ENCODE peak calls at places on chromosomes 6 and 20, in seven cellular contexts. G, Z, D, C, O, P and V are unnamed samples.

GRCh38 chr6:170287371-170287876 is 3.5 kb downstream of the DLL1 start:
- DNase-seq in G (no peak), Z (peak), D (no peak), C (no peak), O (peak), P (no peak), V (no peak)

GRCh38 chr6:157429248-157429647 is 48.3 kb downstream of the ZDHHC14 start:
- DNase-seq in G (no peak), Z (no peak), D (no peak), C (no peak), O (no peak), P (no peak), V (no peak)

GRCh38 chr6:84582997-84583396 is 181.4 kb downstream of the TBX18 start:
- DNase-seq in G (no peak), Z (no peak), D (peak), C (no peak), O (no peak), P (peak), V (no peak)

GRCh38 chr6:84220809-84221409 is 6.5 kb downstream of the CEP162 start:
- DNase-seq in G (no peak), Z (no peak), D (peak), C (no peak), O (no peak), P (peak), V (peak)

GRCh38 chr6:56897789-56898509 is 57.0 kb upstream of the BEND6 start:
- DNase-seq in G (no peak), Z (no peak), D (no peak), C (no peak), O (no peak), P (no peak), V (no peak)

GRCh38 chr6:145139451-145139850 is 595.9 kb downstream of the EPM2A start:
- DNase-seq in G (no peak), Z (peak), D (peak), C (peak), O (no peak), P (no peak), V (no peak)

GRCh38 chr20:55232647-55233046 is 757.3 kb downstream of the DOK5 start:
- DNase-seq in G (no peak), Z (no peak), D (no peak), C (no peak), O (no peak), P (no peak), V (no peak)

GRCh38 chr6:41159415-41160082 is 3.4 kb downstream of the TREM2 start:
- DNase-seq in G (no peak), Z (no peak), D (no peak), C (no peak), O (no peak), P (peak), V (peak)

GRCh38 chr6:35919085-35919826 is 1.6 kb downstream of the SRPK1 start:
- DNase-seq in G (no peak), Z (no peak), D (peak), C (peak), O (no peak), P (peak), V (peak)

GRCh38 chr6:3081965-3082364 is 13.7 kb downstream of the RIPK1 start:
- DNase-seq in G (no peak), Z (no peak), D (no peak), C (no peak), O (no peak), P (no peak), V (no peak)

GRCh38 chr20:50216543-50217206 is 26.0 kb downstream of the CEBPB start:
- DNase-seq in G (peak), Z (no peak), D (no peak), C (no peak), O (no peak), P (no peak), V (no peak)

GRCh38 chr6:134468633-134469032 is 150.7 kb upstream of the SGK1 start:
- DNase-seq in G (no peak), Z (no peak), D (no peak), C (no peak), O (no peak), P (no peak), V (no peak)

GRCh38 chr6:142935553-142936517 is 9.1 kb downstream of the HIVEP2 start:
- DNase-seq in G (no peak), Z (no peak), D (no peak), C (no peak), O (no peak), P (no peak), V (no peak)

GRCh38 chr20:46347831-46348230 is 39.5 kb upstream of the CDH22 start:
- DNase-seq in G (no peak), Z (no peak), D (no peak), C (no peak), O (no peak), P (no peak), V (no peak)

GRCh38 chr20:4225778-4226177 is 210.4 kb upstream of the RNF24 start:
- DNase-seq in G (no peak), Z (no peak), D (peak), C (peak), O (no peak), P (peak), V (peak)

GRCh38 chr6:4394786-4395185 is 259.4 kb upstream of the ECI2 start:
- DNase-seq in G (no peak), Z (no peak), D (no peak), C (peak), O (no peak), P (no peak), V (no peak)

GRCh38 chr6:99016355-99016754 is 68.6 kb upstream of the FBXL4 start:
- DNase-seq in G (no peak), Z (no peak), D (peak), C (no peak), O (no peak), P (no peak), V (peak)

GRCh38 chr6:74891358-74891811 is 314.5 kb downstream of the COL12A1 start:
- DNase-seq in G (no peak), Z (no peak), D (peak), C (no peak), O (peak), P (peak), V (no peak)

GRCh38 chr6:10837692-10837996 is 695 bp downstream of the MAK start:
- DNase-seq in G (peak), Z (no peak), D (peak), C (no peak), O (peak), P (peak), V (peak)

GRCh38 chr6:107321793-107322192 is 137.6 kb downstream of the PDSS2 start:
- DNase-seq in G (no peak), Z (no peak), D (no peak), C (peak), O (no peak), P (no peak), V (no peak)

GRCh38 chr6:86474081-86474480 is 463.2 kb upstream of the HTR1E start:
- DNase-seq in G (no peak), Z (no peak), D (no peak), C (no peak), O (no peak), P (no peak), V (no peak)

GRCh38 chr6:12939314-12939713 is 222.7 kb downstream of the PHACTR1 start:
- DNase-seq in G (no peak), Z (no peak), D (no peak), C (no peak), O (no peak), P (peak), V (peak)

GRCh38 chr6:134410531-134410930 is 92.6 kb upstream of the SGK1 start:
- DNase-seq in G (no peak), Z (no peak), D (no peak), C (no peak), O (no peak), P (no peak), V (no peak)

GRCh38 chr6:150046943-150047342 is 21.6 kb upstream of the RAET1L start:
- DNase-seq in G (no peak), Z (no peak), D (no peak), C (no peak), O (no peak), P (no peak), V (no peak)

GRCh38 chr20:38091447-38092216 is 58.1 kb downstream of the RPRD1B start:
- DNase-seq in G (no peak), Z (no peak), D (peak), C (no peak), O (no peak), P (no peak), V (no peak)

GRCh38 chr6:87808005-87808757 is 106.1 kb upstream of the AKIRIN2 start:
- DNase-seq in G (no peak), Z (no peak), D (no peak), C (peak), O (no peak), P (peak), V (peak)

DNA sequence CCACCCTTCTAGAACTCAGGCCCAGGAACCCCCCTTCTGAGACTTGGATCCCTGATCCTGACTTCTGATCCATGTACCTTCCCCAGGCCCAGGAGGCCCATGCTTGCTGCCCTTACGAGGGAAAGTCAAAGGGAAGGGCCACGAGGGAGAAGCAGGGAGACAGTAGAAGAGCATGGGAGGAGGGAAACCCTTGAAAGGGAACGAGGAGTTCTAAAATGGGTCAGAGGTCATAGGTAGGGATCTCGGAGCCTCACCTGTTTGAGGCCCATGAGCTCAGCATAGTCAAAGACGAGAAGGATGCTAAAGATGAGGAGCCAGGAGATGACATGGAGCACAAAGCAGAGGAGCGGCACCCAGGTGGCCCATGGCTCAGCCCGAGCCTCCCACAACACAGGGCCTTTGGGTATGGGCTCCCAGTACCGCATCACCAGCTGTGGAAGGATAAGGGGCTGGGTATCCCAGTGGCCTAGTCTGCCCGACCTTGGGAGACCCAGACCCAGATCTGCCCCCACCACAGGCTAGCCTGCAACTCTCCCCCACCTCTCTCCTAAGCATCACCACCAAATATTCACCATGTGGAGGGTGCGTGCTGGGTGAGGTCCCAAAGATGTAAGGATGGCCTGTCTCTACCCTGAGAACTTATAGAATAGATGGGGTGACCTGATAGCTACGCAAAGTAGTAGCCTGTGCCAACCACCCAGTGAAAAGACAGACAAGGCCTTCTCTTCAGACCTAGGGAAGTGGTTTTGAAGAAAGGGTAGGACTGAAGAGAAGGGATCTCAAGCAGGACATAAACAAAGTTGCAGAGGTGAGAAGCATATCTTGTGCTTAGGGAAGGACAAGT is 1.5 kb downstream of the NRM start:
- DNase-seq in G (no peak), Z (no peak), D (no peak), C (no peak), O (no peak), P (no peak), V (no peak)
- H3K4me3 ChIP-seq in G (peak), Z (no peak), D (no peak), C (no peak), O (no peak), P (no peak), V (no peak)

GRCh38 chr6:140980265-140980887 is 1152.3 kb upstream of the GJE1 start:
- DNase-seq in G (no peak), Z (no peak), D (peak), C (no peak), O (no peak), P (peak), V (peak)
- TF ChIP-seq CTCF in G (no peak), Z (no peak), D (peak), C (no peak), O (no peak), P (peak), V (peak)

GRCh38 chr20:60100780-60101179 is 142.6 kb downstream of the CDH26 start:
- DNase-seq in G (no peak), Z (no peak), D (no peak), C (no peak), O (no peak), P (no peak), V (no peak)

GRCh38 chr20:60101894-60102281 is 143.7 kb downstream of the CDH26 start:
- DNase-seq in G (no peak), Z (no peak), D (no peak), C (no peak), O (no peak), P (no peak), V (no peak)

GRCh38 chr20:60104980-60105379 is 146.8 kb downstream of the CDH26 start:
- DNase-seq in G (no peak), Z (peak), D (no peak), C (no peak), O (no peak), P (no peak), V (no peak)

GRCh38 chr20:60102665-60103210 is 144.5 kb downstream of the CDH26 start:
- DNase-seq in G (no peak), Z (no peak), D (no peak), C (no peak), O (no peak), P (no peak), V (no peak)

GRCh38 chr20:60101201-60101893 is 143.1 kb downstream of the CDH26 start:
- DNase-seq in G (no peak), Z (no peak), D (no peak), C (no peak), O (no peak), P (no peak), V (no peak)
- H3K4me3 ChIP-seq in G (no peak), Z (no peak), D (no peak), C (no peak), O (no peak), P (no peak), V (no peak)

DNA sequence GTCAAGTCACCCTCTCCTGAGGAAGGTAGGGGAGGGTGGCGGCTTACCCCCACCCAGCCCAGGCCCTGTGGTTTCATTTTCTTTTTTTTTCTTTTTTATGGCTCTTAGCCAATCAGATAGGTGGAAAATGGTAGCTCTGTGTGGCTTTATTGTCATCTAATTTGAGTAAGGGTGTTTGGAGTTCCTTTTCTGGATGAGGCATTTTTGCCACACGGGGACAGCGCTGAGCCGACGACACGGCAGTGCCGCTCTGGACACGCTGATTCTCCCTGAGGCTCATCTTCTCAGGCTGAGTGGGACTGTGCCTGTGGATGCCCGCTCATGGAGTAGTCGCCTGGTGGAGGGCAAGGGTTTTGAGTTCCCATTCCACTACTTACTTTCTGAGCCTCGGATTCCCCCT is 37.6 kb upstream of the ANGPT4 start:
- DNase-seq in G (no peak), Z (no peak), D (peak), C (no peak), O (peak), P (peak), V (no peak)
- TF ChIP-seq CTCF in G (peak), Z (peak), D (peak), C (peak), O (peak), P (peak), V (peak)

GRCh38 chr6:119443993-119444641 is 94.6 kb upstream of the MAN1A1 start:
- DNase-seq in G (no peak), Z (no peak), D (peak), C (no peak), O (no peak), P (peak), V (peak)
- H3K4me3 ChIP-seq in G (no peak), Z (no peak), D (no peak), C (no peak), O (no peak), P (no peak), V (no peak)